ENCODE peak calls at places on chromosomes 6 and 20, in seven cellular contexts. One of them, this sample, is unnamed.

GRCh38 chr6:125511809-125512341 is 210.1 kb upstream of the HDDC2 start:
- DNase-seq in HCT116: no peak
- DNase-seq in PC-9: no peak
- DNase-seq in right lobe of liver: no peak
- DNase-seq in cardiac muscle cell: no peak
- DNase-seq in bronchial epithelial cell: peak; percentile 76
- DNase-seq in A673: peak; percentile 4
- DNase-seq in this sample: peak; percentile 38

GRCh38 chr6:105609375-105609991 is 206.6 kb upstream of the PREP start:
- DNase-seq in HCT116: no peak
- DNase-seq in PC-9: no peak
- DNase-seq in right lobe of liver: no peak
- DNase-seq in cardiac muscle cell: no peak
- DNase-seq in bronchial epithelial cell: no peak
- DNase-seq in A673: no peak
- DNase-seq in this sample: no peak

GRCh38 chr20:22584922-22585785 is 782 bp upstream of the FOXA2 start:
- DNase-seq in HCT116: no peak
- DNase-seq in PC-9: no peak
- DNase-seq in right lobe of liver: peak; percentile 80
- DNase-seq in cardiac muscle cell: peak; percentile 18
- DNase-seq in bronchial epithelial cell: peak; percentile 56
- DNase-seq in A673: no peak
- DNase-seq in this sample: no peak

GRCh38 chr6:39422273-39422672 is 99.8 kb upstream of the KCNK16 start:
- DNase-seq in HCT116: no peak
- DNase-seq in PC-9: no peak
- DNase-seq in right lobe of liver: no peak
- DNase-seq in cardiac muscle cell: no peak
- DNase-seq in bronchial epithelial cell: no peak
- DNase-seq in A673: no peak
- DNase-seq in this sample: no peak

GRCh38 chr6:88220493-88220892 is 54.3 kb upstream of the CNR1 start:
- DNase-seq in HCT116: no peak
- DNase-seq in PC-9: no peak
- DNase-seq in right lobe of liver: no peak
- DNase-seq in cardiac muscle cell: peak; percentile 66
- DNase-seq in bronchial epithelial cell: peak; percentile 10
- DNase-seq in A673: peak; percentile 29
- DNase-seq in this sample: no peak

GRCh38 chr20:18090477-18090876 is 32.8 kb upstream of the OVOL2 start:
- DNase-seq in HCT116: no peak
- DNase-seq in PC-9: no peak
- DNase-seq in right lobe of liver: no peak
- DNase-seq in cardiac muscle cell: no peak
- DNase-seq in bronchial epithelial cell: no peak
- DNase-seq in A673: no peak
- DNase-seq in this sample: no peak

GRCh38 chr6:7725849-7726415 is at the start of gene BMP6:
- DNase-seq in HCT116: peak; percentile 71
- DNase-seq in PC-9: peak; percentile 78
- DNase-seq in right lobe of liver: peak; percentile 90
- DNase-seq in cardiac muscle cell: peak; percentile 96
- DNase-seq in bronchial epithelial cell: peak; percentile 78
- DNase-seq in A673: peak; percentile 92
- DNase-seq in this sample: peak; percentile 47

GRCh38 chr20:23583526-23583925 is 15.2 kb upstream of the CST9L start:
- DNase-seq in HCT116: no peak
- DNase-seq in PC-9: peak; percentile 35
- DNase-seq in right lobe of liver: no peak
- DNase-seq in cardiac muscle cell: no peak
- DNase-seq in bronchial epithelial cell: peak; percentile 97
- DNase-seq in A673: no peak
- DNase-seq in this sample: peak; percentile 25

DNA sequence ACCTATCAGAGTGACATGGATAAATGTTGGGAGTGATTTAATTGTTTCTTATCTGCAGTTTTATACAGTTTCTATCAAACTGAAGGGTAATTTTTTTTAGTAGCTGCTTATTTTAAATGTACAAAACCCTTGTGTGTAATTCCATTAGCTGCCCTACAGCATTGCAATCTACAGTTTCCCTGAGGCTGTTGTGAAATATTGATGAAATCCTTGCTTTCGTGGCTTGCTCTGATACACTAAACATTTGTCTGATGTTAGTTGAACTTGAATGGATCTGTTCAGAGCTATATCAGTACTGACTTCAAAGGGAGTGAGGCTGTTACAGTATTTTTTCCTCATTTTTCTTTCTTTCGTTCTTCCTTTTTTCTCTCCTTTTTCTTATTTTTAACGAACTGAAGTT is 255.4 kb downstream of the TSHZ2 start:
- DNase-seq in HCT116: no peak
- DNase-seq in PC-9: no peak
- DNase-seq in right lobe of liver: no peak
- DNase-seq in cardiac muscle cell: no peak
- DNase-seq in bronchial epithelial cell: no peak
- DNase-seq in A673: no peak
- DNase-seq in this sample: no peak
- H3K4me3 ChIP-seq in HCT116: no peak overlapping the region
- H3K4me3 ChIP-seq in PC-9: no peak overlapping the region
- H3K4me3 ChIP-seq in right lobe of liver: no peak overlapping the region
- H3K4me3 ChIP-seq in cardiac muscle cell: no peak overlapping the region
- H3K4me3 ChIP-seq in bronchial epithelial cell: no peak overlapping the region
- H3K4me3 ChIP-seq in A673: no peak overlapping the region
- H3K4me3 ChIP-seq in this sample: no peak overlapping the region

DNA sequence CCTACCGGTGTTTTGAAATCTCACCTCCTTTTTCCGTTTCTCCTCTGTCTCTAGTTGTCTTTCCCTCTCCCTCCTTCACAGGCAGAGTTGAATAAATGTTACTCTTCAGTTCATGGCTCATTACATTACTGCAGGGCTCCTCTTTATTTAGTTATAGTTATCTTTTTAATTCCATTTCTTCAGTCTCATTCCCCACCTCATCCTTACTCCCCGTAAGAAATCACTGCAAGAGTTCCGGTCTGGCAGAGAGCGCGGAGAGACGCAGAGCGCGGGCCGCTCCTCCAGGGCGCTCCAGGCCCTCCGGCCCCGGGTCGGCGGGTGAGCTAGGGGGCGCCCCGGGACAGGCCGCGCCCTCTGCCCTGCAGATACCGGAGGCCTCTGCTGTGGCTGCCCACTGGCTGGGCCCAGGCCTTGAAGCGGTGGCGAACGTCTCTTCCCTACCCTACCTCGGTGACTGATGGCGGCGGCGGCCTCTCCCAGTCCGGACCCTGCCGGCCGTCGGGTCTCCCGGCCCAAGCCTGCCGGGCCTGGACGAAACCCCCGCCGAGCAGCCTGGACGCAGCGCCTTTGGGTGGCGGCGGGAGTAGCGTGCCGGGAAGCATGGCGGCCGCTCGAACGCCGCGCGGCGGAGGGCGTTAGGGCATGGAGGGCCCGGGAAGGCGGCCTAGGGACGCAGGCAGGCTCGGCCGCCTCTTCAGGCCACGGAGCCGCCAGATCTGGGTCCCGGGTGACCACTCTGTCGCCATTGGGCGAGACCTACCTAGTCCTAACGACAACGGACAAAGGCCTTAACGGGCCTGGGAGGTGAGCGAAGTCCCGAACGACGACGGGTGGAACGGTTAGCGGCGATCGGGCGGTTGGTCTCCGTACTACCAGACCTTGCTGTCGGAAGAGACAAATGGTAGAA is 16.4 kb upstream of the HMGN4 start:
- DNase-seq in HCT116: no peak
- DNase-seq in PC-9: peak; percentile 63
- DNase-seq in right lobe of liver: peak; percentile 72
- DNase-seq in cardiac muscle cell: peak; percentile 76
- DNase-seq in bronchial epithelial cell: peak; percentile 48
- DNase-seq in A673: peak; percentile 69
- DNase-seq in this sample: no peak
- TF ChIP-seq CTCF in HCT116: no peak
- TF ChIP-seq CTCF in PC-9: peak; percentile 59
- TF ChIP-seq CTCF in right lobe of liver: peak; percentile 28
- TF ChIP-seq CTCF in cardiac muscle cell: peak; percentile 47
- TF ChIP-seq CTCF in bronchial epithelial cell: peak; percentile 41
- TF ChIP-seq CTCF in A673: peak; percentile 17
- TF ChIP-seq CTCF in this sample: no peak

DNA sequence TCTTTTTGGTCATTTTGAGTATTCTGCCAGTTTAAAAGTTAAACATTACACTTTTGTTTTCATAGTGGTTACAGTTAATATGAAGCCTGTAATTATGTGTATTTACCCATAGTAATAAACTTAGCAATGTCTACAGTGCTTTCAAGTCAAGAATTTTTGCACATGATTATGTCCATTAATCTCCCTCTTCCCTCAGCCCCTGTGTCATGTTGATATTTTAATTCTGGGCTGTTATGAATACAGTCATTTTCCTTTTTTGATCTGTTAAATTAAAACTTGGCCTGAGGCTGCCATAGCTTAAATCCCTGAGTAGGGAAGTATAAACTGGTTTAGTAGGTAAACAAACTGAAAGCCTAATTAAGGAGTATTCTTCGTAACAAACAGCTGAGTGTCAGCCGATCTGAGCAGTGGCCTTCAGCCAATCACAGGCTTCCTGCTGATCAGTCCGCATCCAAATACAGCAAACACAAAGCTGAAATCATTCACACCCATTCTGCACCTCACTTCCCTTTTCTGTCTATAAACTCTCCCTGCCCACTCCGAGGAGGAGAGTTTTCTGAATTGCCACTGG is 9.5 kb upstream of the SFT2D1 start:
- DNase-seq in HCT116: no peak
- DNase-seq in PC-9: no peak
- DNase-seq in right lobe of liver: peak; percentile 59
- DNase-seq in cardiac muscle cell: no peak
- DNase-seq in bronchial epithelial cell: peak; percentile 81
- DNase-seq in A673: no peak
- DNase-seq in this sample: no peak
- H3K4me3 ChIP-seq in HCT116: no peak overlapping the region
- H3K4me3 ChIP-seq in PC-9: no peak overlapping the region
- H3K4me3 ChIP-seq in right lobe of liver: peak overlapping the region; percentile 4
- H3K4me3 ChIP-seq in cardiac muscle cell: no peak overlapping the region
- H3K4me3 ChIP-seq in bronchial epithelial cell: no peak overlapping the region
- H3K4me3 ChIP-seq in A673: no peak overlapping the region
- H3K4me3 ChIP-seq in this sample: no peak overlapping the region

DNA sequence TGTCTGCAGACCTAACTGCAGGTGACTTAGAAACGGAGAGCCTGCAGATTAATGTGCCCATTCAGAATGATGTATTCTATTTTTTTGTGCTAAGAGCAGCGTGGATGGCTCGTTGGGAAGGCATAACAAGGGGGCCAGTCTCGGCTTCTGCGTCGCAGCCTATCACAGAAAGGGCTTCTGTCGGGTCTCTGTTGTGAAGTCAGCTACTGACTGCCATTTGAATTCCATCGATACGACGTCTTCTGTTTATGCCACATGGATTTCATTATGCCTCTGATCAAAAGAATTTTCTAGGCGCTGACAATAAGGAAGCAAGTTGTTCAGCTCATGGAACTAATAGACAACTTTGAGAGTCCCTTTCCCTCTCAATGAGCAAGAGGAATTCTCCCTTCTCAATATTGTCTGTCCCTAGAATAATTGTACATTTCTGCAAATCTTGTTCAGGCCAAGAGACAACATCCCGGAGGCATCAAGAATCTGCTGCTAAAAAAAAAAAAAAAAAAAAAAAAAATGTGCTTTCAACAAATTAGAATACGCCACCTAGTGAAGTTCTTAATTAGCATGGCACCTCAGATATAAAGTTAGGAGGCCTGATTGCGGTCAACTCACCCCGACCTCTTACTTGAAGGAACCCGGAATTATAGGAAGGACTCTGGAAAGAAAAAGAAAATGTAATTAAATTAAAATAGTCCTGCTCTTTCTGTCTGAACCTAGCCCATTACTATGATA is 223.9 kb downstream of the TSHZ2 start:
- DNase-seq in HCT116: no peak
- DNase-seq in PC-9: no peak
- DNase-seq in right lobe of liver: no peak
- DNase-seq in cardiac muscle cell: no peak
- DNase-seq in bronchial epithelial cell: no peak
- DNase-seq in A673: no peak
- DNase-seq in this sample: no peak
- TF ChIP-seq CTCF in HCT116: no peak
- TF ChIP-seq CTCF in PC-9: peak; percentile 18
- TF ChIP-seq CTCF in right lobe of liver: no peak
- TF ChIP-seq CTCF in cardiac muscle cell: peak; percentile 2
- TF ChIP-seq CTCF in bronchial epithelial cell: no peak
- TF ChIP-seq CTCF in A673: no peak
- TF ChIP-seq CTCF in this sample: no peak

DNA sequence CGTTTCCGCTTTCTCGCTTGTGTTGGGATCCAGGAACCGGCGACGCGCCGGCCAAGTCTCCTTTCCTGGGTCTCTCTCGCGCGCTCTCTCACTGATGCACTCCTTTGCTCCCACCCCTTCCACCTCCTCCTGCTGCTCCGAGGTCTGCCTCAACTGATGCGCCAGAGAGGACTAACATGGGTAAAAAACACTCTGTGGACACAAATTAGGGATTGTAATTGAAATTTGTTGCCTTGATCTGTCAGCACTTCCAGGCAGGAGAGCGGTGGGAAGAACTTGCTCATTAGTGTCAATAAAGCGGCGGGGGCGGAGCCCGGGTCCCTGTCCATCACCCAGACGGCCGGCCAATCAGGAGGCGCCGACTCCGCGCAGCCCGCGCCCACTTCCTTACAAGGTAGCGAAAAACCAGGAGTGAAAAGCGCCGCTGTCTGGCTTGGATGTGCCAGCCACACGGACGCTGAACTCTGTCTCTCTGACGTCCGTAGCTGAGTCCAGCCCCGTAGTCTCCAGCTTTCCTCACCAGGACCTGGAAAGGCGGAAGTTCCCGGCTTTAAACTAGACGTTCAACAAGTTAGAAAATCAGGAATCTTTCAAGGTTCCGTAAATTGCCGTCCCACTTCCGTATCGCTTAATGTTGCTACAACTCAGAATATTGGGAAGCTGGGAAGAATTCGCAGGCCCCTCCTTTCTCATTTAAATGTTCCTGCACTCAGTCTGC is at the start of gene TBX18:
- DNase-seq in HCT116: peak; percentile 85
- DNase-seq in PC-9: no peak
- DNase-seq in right lobe of liver: peak; percentile 54
- DNase-seq in cardiac muscle cell: peak; percentile 94
- DNase-seq in bronchial epithelial cell: peak; percentile 91
- DNase-seq in A673: peak; percentile 95
- DNase-seq in this sample: peak; percentile 86
- H3K4me3 ChIP-seq in HCT116: peak within 1 kb of the TSS; percentile 53
- H3K4me3 ChIP-seq in PC-9: no peak within 1 kb of the TSS
- H3K4me3 ChIP-seq in right lobe of liver: peak within 1 kb of the TSS; percentile 19
- H3K4me3 ChIP-seq in cardiac muscle cell: peak within 1 kb of the TSS; percentile 53
- H3K4me3 ChIP-seq in bronchial epithelial cell: peak within 1 kb of the TSS; percentile 30
- H3K4me3 ChIP-seq in A673: peak within 1 kb of the TSS; percentile 72
- H3K4me3 ChIP-seq in this sample: peak within 1 kb of the TSS; percentile 65